ENCODE peak calls at places on chromosomes 5 and 9, in six cellular contexts. X is progenitor cell of endocrine pancreas, U is heart right ventricle, I is fibroblast of the aortic adventitia, G is mammary epithelial cell, V is OCI-LY7. T is an unnamed sample.
A peak's percentile ranks its signal among the peaks of the same experiment; 100 is the strongest.

GRCh38 chr5:50691399-50692016 is 25.1 kb downstream of the PARP8 start:
- DNase-seq in X (no peak), G (no peak), U (no peak), I (no peak), V (no peak), T (no peak)

GRCh38 chr5:96453394-96453793 is 20.3 kb upstream of the PCSK1 start:
- DNase-seq in G (no peak), U (no peak), V (no peak), I (no peak), X (no peak), T (no peak)

GRCh38 chr5:132005591-132005990 is 5.9 kb downstream of the ACSL6 start:
- DNase-seq in I (no peak), X (no peak), G (no peak), V (no peak), U (no peak), T (no peak)

GRCh38 chr5:143409972-143410371 is 6.5 kb upstream of the NR3C1 start:
- DNase-seq in U (no peak), G (no peak), I (no peak), V (no peak), X (no peak), T (no peak)

GRCh38 chr5:135386886-135387628 is 12.0 kb downstream of the MACROH2A1 start:
- DNase-seq in I (peak; percentile 98), U (peak; percentile 53), V (no peak), G (peak; percentile 91), X (no peak), T (no peak)

GRCh38 chr9:35606138-35606504 is 1.1 kb downstream of the TESK1 start:
- DNase-seq in G (no peak), I (peak; percentile 2), U (no peak), V (no peak), X (no peak), T (no peak)

GRCh38 chr5:78245126-78245525 is 49.4 kb downstream of the AP3B1 start:
- DNase-seq in G (no peak), X (no peak), V (no peak), I (no peak), U (no peak), T (no peak)

GRCh38 chr5:56099346-56099745 is 104.6 kb upstream of the IL6ST start:
- DNase-seq in V (no peak), I (peak; percentile 97), X (no peak), G (no peak), U (no peak), T (no peak)

GRCh38 chr5:60687927-60688720 is 11.8 kb downstream of the DEPDC1B start:
- DNase-seq in U (no peak), X (no peak), G (peak; percentile 52), I (peak; percentile 61), V (no peak), T (no peak)

GRCh38 chr9:120845255-120845654 is 2.5 kb upstream of the PSMD5 start:
- DNase-seq in V (no peak), X (no peak), U (no peak), G (no peak), I (no peak), T (no peak)

GRCh38 chr5:161498531-161498930 is 48.0 kb downstream of the GABRB2 start:
- DNase-seq in U (no peak), I (no peak), X (no peak), V (no peak), G (no peak), T (no peak)

GRCh38 chr5:23507278-23507685 is at the start of gene PRDM9:
- DNase-seq in G (no peak), X (no peak), V (no peak), U (peak; percentile 63), I (no peak), T (no peak)

GRCh38 chr9:37040508-37041127 is 6.5 kb upstream of the PAX5 start:
- DNase-seq in I (no peak), X (no peak), G (no peak), V (peak; percentile 51), U (no peak), T (no peak)

GRCh38 chr5:113381791-113382190 is 53.0 kb downstream of the TSSK1B start:
- DNase-seq in I (no peak), V (no peak), U (no peak), X (no peak), G (no peak), T (no peak)

GRCh38 chr5:84303315-84303714 is 81.4 kb downstream of the EDIL3 start:
- DNase-seq in V (no peak), U (no peak), X (no peak), G (no peak), I (peak; percentile 72), T (no peak)

GRCh38 chr9:81689343-81690175 is at the start of gene TLE1:
- DNase-seq in I (peak; percentile 100), X (peak; percentile 99), G (peak; percentile 100), U (peak; percentile 99), V (no peak), T (peak; percentile 90)

GRCh38 chr5:35220967-35221366 is 9.3 kb downstream of the PRLR start:
- DNase-seq in V (no peak), I (no peak), U (no peak), G (no peak), X (no peak), T (no peak)

GRCh38 chr5:35213608-35214007 is 16.7 kb downstream of the PRLR start:
- DNase-seq in U (no peak), V (no peak), X (no peak), G (peak; percentile 23), I (no peak), T (no peak)

GRCh38 chr5:35223777-35224395 is 6.4 kb downstream of the PRLR start:
- DNase-seq in X (no peak), G (no peak), I (peak; percentile 31), V (no peak), U (no peak), T (no peak)

GRCh38 chr5:35214051-35214450 is 16.2 kb downstream of the PRLR start:
- DNase-seq in I (no peak), G (no peak), X (no peak), U (no peak), V (no peak), T (no peak)

GRCh38 chr5:35218981-35219380 is 11.3 kb downstream of the PRLR start:
- DNase-seq in I (no peak), G (no peak), V (no peak), U (no peak), X (no peak), T (no peak)
- TF ChIP-seq CTCF in I (no peak), G (no peak), V (no peak), U (no peak), X (no peak), T (no peak)

DNA sequence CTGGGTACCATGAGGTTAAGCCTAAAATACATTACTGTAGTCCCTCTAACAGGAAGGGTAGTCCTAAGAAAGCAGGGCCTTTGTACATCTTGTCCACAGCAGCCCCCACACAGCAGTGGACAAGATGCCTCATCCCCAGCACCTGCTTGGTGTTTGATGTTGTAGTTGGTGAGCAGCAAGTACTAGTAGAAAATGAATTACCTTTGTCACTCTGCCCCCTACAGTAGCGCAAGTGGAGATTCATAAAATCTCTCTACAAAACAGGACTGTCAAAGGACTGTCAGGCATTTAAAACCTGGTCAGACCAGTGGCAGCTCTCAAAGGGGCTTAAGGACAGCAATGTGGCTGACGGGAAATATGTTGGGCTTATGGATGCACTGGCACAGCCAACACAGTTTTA is 122.5 kb downstream of the TMEM174 start:
- DNase-seq in U (no peak), G (no peak), V (peak; percentile 5), I (no peak), X (no peak), T (no peak)
- TF ChIP-seq CTCF in U (no peak), G (no peak), V (peak; percentile 55), I (no peak), X (no peak), T (no peak)

DNA sequence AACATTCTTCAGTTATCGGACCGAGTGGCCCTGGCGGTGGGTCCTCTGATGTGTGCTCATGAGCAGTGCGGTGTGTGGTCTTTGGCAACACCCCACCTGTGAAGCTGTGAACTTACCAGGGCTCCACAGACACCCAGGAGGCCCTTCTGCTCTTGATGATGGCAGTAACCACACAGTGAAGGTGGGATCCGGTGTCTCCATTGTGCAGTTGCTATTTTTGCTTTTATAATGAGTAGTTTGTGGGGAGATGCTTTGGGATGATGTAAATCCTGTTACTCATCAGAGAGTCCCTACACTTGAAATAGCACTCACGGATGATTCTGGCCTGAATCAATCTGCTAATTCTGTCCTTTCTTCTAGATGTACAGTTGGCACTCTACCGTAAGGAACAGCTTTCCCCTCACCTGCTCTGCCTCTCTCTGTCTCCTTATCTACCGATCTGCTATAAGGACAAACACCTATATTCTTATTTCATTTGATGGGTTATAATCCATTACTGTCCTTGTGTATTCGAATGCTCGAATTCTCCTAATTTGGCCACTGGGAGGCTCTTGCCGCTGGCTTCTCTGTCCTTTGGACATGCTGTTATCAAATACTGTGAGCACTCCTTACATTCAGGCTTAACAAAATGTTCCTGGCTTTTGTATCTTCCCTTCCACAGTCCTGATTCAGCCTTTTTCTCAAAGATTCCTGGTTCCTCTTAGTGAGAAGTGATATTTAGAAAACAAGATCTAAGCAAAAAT is 20.2 kb downstream of the ATPSCKMT start:
- DNase-seq in U (no peak), V (no peak), G (peak; percentile 27), I (peak; percentile 67), X (no peak), T (no peak)
- TF ChIP-seq CTCF in U (no peak), V (peak; percentile 38), G (no peak), I (peak; percentile 51), X (no peak), T (no peak)

GRCh38 chr9:17005085-17005484 is 129.8 kb upstream of the CNTLN start:
- DNase-seq in G (no peak), X (no peak), U (peak; percentile 17), I (peak; percentile 84), V (no peak), T (no peak)
- TF ChIP-seq CTCF in G (no peak), X (no peak), U (no peak), I (no peak), V (no peak), T (no peak)